ENCODE peak calls at places on chromosomes 3 and 15, in eight cellular contexts. M is effector CD4-positive, alpha-beta T cell; Z is RPMI8226; O is activated T-cell treated with anti-CD3 and anti-CD28 coated beads for 4 hours; W is PC-3; T is midbrain; V is tibial artery; J is head of caudate nucleus. H is an unnamed sample.

GRCh38 chr3:58249358-58250092 is 11.9 kb downstream of the ABHD6 start:
- DNase-seq in M (no peak), Z (no peak), O (no peak), W (no peak), T (no peak), V (no peak), J (no peak), H (no peak)

GRCh38 chr3:49805367-49805782 is 2.3 kb downstream of the INKA1 start:
- DNase-seq in M (no peak), Z (peak; percentile 75), O (no peak), W (peak; percentile 47), T (peak; percentile 21), V (peak; percentile 92), J (peak; percentile 60), H (peak; percentile 78)

GRCh38 chr15:90358124-90359033 is 6.3 kb downstream of the ZNF774 start:
- DNase-seq in M (no peak), Z (no peak), O (no peak), W (peak; percentile 29), T (no peak), V (no peak), J (no peak), H (no peak)

GRCh38 chr3:130712718-130713423 is 33.8 kb downstream of the PIK3R4 start:
- DNase-seq in M (no peak), Z (no peak), O (no peak), W (no peak), T (no peak), V (no peak), J (no peak), H (no peak)

GRCh38 chr15:51121118-51121517 is 26.4 kb upstream of the TNFAIP8L3 start:
- DNase-seq in M (no peak), Z (no peak), O (no peak), W (peak; percentile 91), T (no peak), V (peak; percentile 65), J (no peak), H (no peak)

GRCh38 chr3:95227092-95227491 is 1164.2 kb downstream of the NSUN3 start:
- DNase-seq in M (no peak), Z (no peak), O (no peak), W (no peak), T (no peak), V (no peak), J (no peak), H (no peak)

GRCh38 chr3:55639886-55640765 is 153.0 kb upstream of the WNT5A start:
- DNase-seq in M (no peak), Z (no peak), O (no peak), W (no peak), T (no peak), V (no peak), J (no peak), H (no peak)

GRCh38 chr3:15637131-15637951 is 35.8 kb downstream of the BTD start:
- DNase-seq in M (no peak), Z (peak; percentile 47), O (no peak), W (no peak), T (no peak), V (no peak), J (no peak), H (no peak)

GRCh38 chr15:57550640-57551039 is 41.1 kb upstream of the MYZAP start:
- DNase-seq in M (no peak), Z (peak; percentile 29), O (no peak), W (peak; percentile 68), T (peak; percentile 60), V (peak; percentile 52), J (peak; percentile 51), H (peak; percentile 63)

GRCh38 chr15:63503739-63504246 is 600 bp upstream of the USP3 start:
- DNase-seq in M (peak; percentile 85), Z (peak; percentile 84), O (peak; percentile 82), W (peak; percentile 68), T (no peak), V (peak; percentile 63), J (peak; percentile 59), H (peak; percentile 29)

GRCh38 chr3:127746400-127747057 is 73.8 kb downstream of the ABTB1 start:
- DNase-seq in M (no peak), Z (no peak), O (no peak), W (peak; percentile 68), T (no peak), V (no peak), J (no peak), H (no peak)

GRCh38 chr3:129020691-129021090 is 19.6 kb downstream of the EFCC1 start:
- DNase-seq in M (no peak), Z (no peak), O (no peak), W (no peak), T (no peak), V (no peak), J (no peak), H (no peak)

GRCh38 chr15:53757906-53758305 is 1.6 kb downstream of the WDR72 start:
- DNase-seq in M (no peak), Z (no peak), O (no peak), W (no peak), T (no peak), V (no peak), J (no peak), H (no peak)

GRCh38 chr15:67066041-67067021 is 929 bp downstream of the SMAD3 start:
- DNase-seq in M (no peak), Z (no peak), O (no peak), W (no peak), T (no peak), V (no peak), J (peak; percentile 22), H (no peak)

GRCh38 chr3:31893174-31893573 is 87.9 kb downstream of the OSBPL10 start:
- DNase-seq in M (no peak), Z (no peak), O (no peak), W (no peak), T (no peak), V (no peak), J (no peak), H (no peak)

GRCh38 chr3:195241592-195242355 is 29.2 kb downstream of the XXYLT1 start:
- DNase-seq in M (no peak), Z (peak; percentile 1), O (no peak), W (no peak), T (no peak), V (no peak), J (no peak), H (no peak)

GRCh38 chr15:45611305-45611704 is 23.5 kb upstream of the SQOR start:
- DNase-seq in M (no peak), Z (peak; percentile 43), O (no peak), W (peak; percentile 56), T (peak; percentile 35), V (no peak), J (no peak), H (no peak)

GRCh38 chr15:58466566-58466965 is 34.8 kb downstream of the LIPC start:
- DNase-seq in M (no peak), Z (no peak), O (no peak), W (no peak), T (no peak), V (no peak), J (no peak), H (no peak)

GRCh38 chr15:35206060-35206675 is 121.1 kb upstream of the NANOGP8 start:
- DNase-seq in M (no peak), Z (no peak), O (no peak), W (peak; percentile 74), T (no peak), V (no peak), J (no peak), H (no peak)

GRCh38 chr3:40771112-40771511 is 246.4 kb downstream of the ZNF621 start:
- DNase-seq in M (no peak), Z (no peak), O (no peak), W (no peak), T (no peak), V (peak; percentile 60), J (peak; percentile 31), H (peak; percentile 63)